ENCODE peak calls at places on chromosomes 7 and 10, in six cellular contexts. One of them, this sample, is unnamed.

GRCh38 chr10:118966131-118967125 is 63.1 kb upstream of the NANOS1 start:
- DNase-seq in cerebellar cortex: peak; percentile 70
- DNase-seq in stimulated activated CD4-positive, alpha-beta T cell treated with anti-CD3 and anti-CD28 coated beads, Interleukin-12 subunit alpha, Interleukin-12 subunit beta, amount 100 ng/mL, for 48 hours: no peak
- DNase-seq in AG09309: no peak
- DNase-seq in LoVo: no peak
- DNase-seq in astrocyte of the spinal cord: no peak
- DNase-seq in this sample: no peak

GRCh38 chr7:27746978-27747377 is 7.0 kb downstream of the TAX1BP1 start:
- DNase-seq in LoVo: no peak
- DNase-seq in stimulated activated CD4-positive, alpha-beta T cell treated with anti-CD3 and anti-CD28 coated beads, Interleukin-12 subunit alpha, Interleukin-12 subunit beta, amount 100 ng/mL, for 48 hours: no peak
- DNase-seq in cerebellar cortex: no peak
- DNase-seq in astrocyte of the spinal cord: no peak
- DNase-seq in AG09309: no peak
- DNase-seq in this sample: no peak

GRCh38 chr10:77587424-77587806 is 50.2 kb downstream of the KCNMA1 start:
- DNase-seq in LoVo: no peak
- DNase-seq in AG09309: no peak
- DNase-seq in stimulated activated CD4-positive, alpha-beta T cell treated with anti-CD3 and anti-CD28 coated beads, Interleukin-12 subunit alpha, Interleukin-12 subunit beta, amount 100 ng/mL, for 48 hours: no peak
- DNase-seq in astrocyte of the spinal cord: no peak
- DNase-seq in cerebellar cortex: no peak
- DNase-seq in this sample: no peak

GRCh38 chr10:4051011-4051407 is 266.0 kb upstream of the KLF6 start:
- DNase-seq in astrocyte of the spinal cord: peak; percentile 25
- DNase-seq in cerebellar cortex: peak; percentile 5
- DNase-seq in LoVo: peak; percentile 35
- DNase-seq in AG09309: no peak
- DNase-seq in stimulated activated CD4-positive, alpha-beta T cell treated with anti-CD3 and anti-CD28 coated beads, Interleukin-12 subunit alpha, Interleukin-12 subunit beta, amount 100 ng/mL, for 48 hours: no peak
- DNase-seq in this sample: no peak

GRCh38 chr10:68543004-68543918 is 15.9 kb upstream of the SLC25A16 start:
- DNase-seq in stimulated activated CD4-positive, alpha-beta T cell treated with anti-CD3 and anti-CD28 coated beads, Interleukin-12 subunit alpha, Interleukin-12 subunit beta, amount 100 ng/mL, for 48 hours: no peak
- DNase-seq in cerebellar cortex: no peak
- DNase-seq in LoVo: peak; percentile 29
- DNase-seq in AG09309: no peak
- DNase-seq in astrocyte of the spinal cord: peak; percentile 77
- DNase-seq in this sample: peak; percentile 87

GRCh38 chr7:85000973-85001372 is 185.9 kb downstream of the SEMA3D start:
- DNase-seq in stimulated activated CD4-positive, alpha-beta T cell treated with anti-CD3 and anti-CD28 coated beads, Interleukin-12 subunit alpha, Interleukin-12 subunit beta, amount 100 ng/mL, for 48 hours: no peak
- DNase-seq in cerebellar cortex: no peak
- DNase-seq in LoVo: no peak
- DNase-seq in astrocyte of the spinal cord: no peak
- DNase-seq in AG09309: no peak
- DNase-seq in this sample: no peak

GRCh38 chr10:16803464-16803863 is 13.8 kb downstream of the RSU1 start:
- DNase-seq in AG09309: no peak
- DNase-seq in LoVo: no peak
- DNase-seq in cerebellar cortex: peak; percentile 50
- DNase-seq in astrocyte of the spinal cord: no peak
- DNase-seq in stimulated activated CD4-positive, alpha-beta T cell treated with anti-CD3 and anti-CD28 coated beads, Interleukin-12 subunit alpha, Interleukin-12 subunit beta, amount 100 ng/mL, for 48 hours: no peak
- DNase-seq in this sample: no peak

GRCh38 chr7:11239311-11239710 is 265.6 kb downstream of the PHF14 start:
- DNase-seq in LoVo: no peak
- DNase-seq in cerebellar cortex: no peak
- DNase-seq in astrocyte of the spinal cord: peak; percentile 18
- DNase-seq in stimulated activated CD4-positive, alpha-beta T cell treated with anti-CD3 and anti-CD28 coated beads, Interleukin-12 subunit alpha, Interleukin-12 subunit beta, amount 100 ng/mL, for 48 hours: no peak
- DNase-seq in AG09309: peak; percentile 13
- DNase-seq in this sample: no peak

GRCh38 chr7:65832281-65832680 is 40.6 kb upstream of the VKORC1L1 start:
- DNase-seq in astrocyte of the spinal cord: peak; percentile 43
- DNase-seq in stimulated activated CD4-positive, alpha-beta T cell treated with anti-CD3 and anti-CD28 coated beads, Interleukin-12 subunit alpha, Interleukin-12 subunit beta, amount 100 ng/mL, for 48 hours: no peak
- DNase-seq in LoVo: no peak
- DNase-seq in AG09309: no peak
- DNase-seq in cerebellar cortex: peak; percentile 96
- DNase-seq in this sample: peak; percentile 9

GRCh38 chr10:525565-526315 is 163.7 kb downstream of the DIP2C start:
- DNase-seq in stimulated activated CD4-positive, alpha-beta T cell treated with anti-CD3 and anti-CD28 coated beads, Interleukin-12 subunit alpha, Interleukin-12 subunit beta, amount 100 ng/mL, for 48 hours: no peak
- DNase-seq in cerebellar cortex: no peak
- DNase-seq in astrocyte of the spinal cord: no peak
- DNase-seq in AG09309: no peak
- DNase-seq in LoVo: no peak
- DNase-seq in this sample: peak; percentile 13

GRCh38 chr7:100472121-100472851 is 6.7 kb downstream of the TSC22D4 start:
- DNase-seq in AG09309: no peak
- DNase-seq in cerebellar cortex: no peak
- DNase-seq in stimulated activated CD4-positive, alpha-beta T cell treated with anti-CD3 and anti-CD28 coated beads, Interleukin-12 subunit alpha, Interleukin-12 subunit beta, amount 100 ng/mL, for 48 hours: no peak
- DNase-seq in LoVo: peak; percentile 34
- DNase-seq in astrocyte of the spinal cord: no peak
- DNase-seq in this sample: no peak

GRCh38 chr10:7027913-7028808 is 382.7 kb downstream of the SFMBT2 start:
- DNase-seq in astrocyte of the spinal cord: peak; percentile 64
- DNase-seq in AG09309: no peak
- DNase-seq in stimulated activated CD4-positive, alpha-beta T cell treated with anti-CD3 and anti-CD28 coated beads, Interleukin-12 subunit alpha, Interleukin-12 subunit beta, amount 100 ng/mL, for 48 hours: no peak
- DNase-seq in cerebellar cortex: no peak
- DNase-seq in LoVo: no peak
- DNase-seq in this sample: peak; percentile 64